ENCODE peak calls at places on chromosomes 12 and 14, in ten cellular contexts. K is cardiac fibroblast; C is NCI-H524; A is CD4-positive, alpha-beta T cell; Z is ureter; B is CD8-positive, alpha-beta T cell; Q is GOT3; F is HTR-8/SVneo; D is bronchial epithelial cell; J is WTC11. L is an unnamed sample.

GRCh38 chr14:95834491-95834890 is 42.1 kb upstream of the TUNAR start:
- DNase-seq in J (no peak), K (no peak), C (no peak), Q (no peak), B (no peak), Z (no peak), F (no peak), A (no peak), D (no peak), L (no peak)

GRCh38 chr14:103155013-103155412 is 31.8 kb downstream of the TNFAIP2 start:
- DNase-seq in D (no peak), A (no peak), B (no peak), Q (peak), C (no peak), J (no peak), F (peak), Z (no peak), K (peak), L (peak)

GRCh38 chr12:15842106-15842505 is 40.1 kb upstream of the STRAP start:
- DNase-seq in B (no peak), J (no peak), F (no peak), Z (no peak), D (peak), Q (no peak), K (peak), C (no peak), A (no peak), L (peak)

GRCh38 chr14:54529811-54530210 is 20.1 kb downstream of the CGRRF1 start:
- DNase-seq in A (no peak), Z (no peak), K (peak), Q (no peak), B (no peak), F (no peak), D (peak), J (no peak), C (no peak), L (peak)

GRCh38 chr12:18436163-18436562 is 174.8 kb downstream of the PIK3C2G start:
- DNase-seq in B (no peak), Z (no peak), A (no peak), Q (no peak), D (no peak), J (no peak), C (no peak), K (no peak), F (no peak), L (no peak)

GRCh38 chr12:90953956-90954421 is 987 bp downstream of the CCER1 start:
- DNase-seq in D (no peak), B (no peak), F (no peak), Q (no peak), A (no peak), C (no peak), J (peak), Z (no peak), K (peak), L (no peak)

GRCh38 chr12:10385181-10385613 is 4.6 kb downstream of the KLRK1 start:
- DNase-seq in A (no peak), J (no peak), Q (no peak), B (no peak), K (peak), Z (no peak), C (no peak), D (peak), F (no peak), L (peak)

GRCh38 chr12:124930576-124930975 is 16.1 kb upstream of the UBC start:
- DNase-seq in B (no peak), Q (no peak), A (no peak), J (no peak), F (no peak), Z (no peak), C (no peak), K (no peak), D (no peak), L (no peak)

GRCh38 chr12:71441836-71442566 is 2.4 kb downstream of the LGR5 start:
- DNase-seq in B (no peak), C (no peak), K (no peak), A (no peak), F (no peak), J (no peak), D (no peak), Z (no peak), Q (no peak), L (no peak)

GRCh38 chr12:100279159-100279558 is 12.2 kb downstream of the SCYL2 start:
- DNase-seq in F (no peak), J (peak), A (no peak), Q (no peak), C (no peak), K (no peak), D (no peak), Z (no peak), B (no peak), L (no peak)

GRCh38 chr12:21849878-21850277 is 75.4 kb upstream of the KCNJ8 start:
- DNase-seq in F (no peak), A (no peak), Q (no peak), Z (no peak), J (no peak), D (no peak), C (peak), K (no peak), B (no peak), L (no peak)

GRCh38 chr12:28026701-28027100 is 54.2 kb upstream of the PTHLH start:
- DNase-seq in K (no peak), Q (no peak), J (no peak), F (peak), A (no peak), B (no peak), C (peak), Z (no peak), D (peak), L (peak)

GRCh38 chr12:27772328-27773049 is 7.5 kb upstream of the KLHL42 start:
- DNase-seq in F (peak), B (no peak), J (no peak), D (peak), Z (no peak), A (no peak), Q (no peak), C (no peak), K (peak), L (peak)

GRCh38 chr12:5511644-5512584 is 80.0 kb downstream of the NTF3 start:
- DNase-seq in D (no peak), Q (no peak), A (no peak), F (no peak), J (peak), B (no peak), K (no peak), C (peak), Z (peak), L (peak)

GRCh38 chr12:123024819-123025391 is 44.4 kb downstream of the ARL6IP4 start:
- DNase-seq in F (no peak), J (no peak), Q (no peak), C (no peak), K (peak), Z (no peak), D (peak), A (no peak), B (no peak), L (peak)

GRCh38 chr14:91980157-91980556 is 32.7 kb upstream of the FBLN5 start:
- DNase-seq in D (peak), F (peak), C (no peak), A (no peak), B (no peak), Z (no peak), Q (no peak), K (peak), J (no peak), L (peak)

GRCh38 chr12:27814851-27815591 is 35.0 kb upstream of the MANSC4 start:
- DNase-seq in Z (no peak), D (no peak), A (no peak), C (no peak), J (no peak), K (peak), Q (no peak), B (no peak), F (no peak), L (peak)

GRCh38 chr12:45522227-45522626 is 207.3 kb upstream of the ARID2 start:
- DNase-seq in K (no peak), J (no peak), C (no peak), A (no peak), Z (no peak), Q (no peak), D (peak), F (no peak), B (no peak), L (no peak)

GRCh38 chr12:90909069-90909676 is 45.8 kb downstream of the CCER1 start:
- DNase-seq in D (peak), Z (no peak), B (no peak), F (peak), Q (no peak), K (peak), C (peak), J (peak), A (no peak), L (peak)

L was measured in EH.